ENCODE peak calls at places on chromosomes 11 and 22, in nine cellular contexts. Q is adrenal gland, R is uterus, E is heart left ventricle, X is stomach, B is A549, F is ovary, C is IMR-90, N is body of pancreas. H is an unnamed sample.

GRCh38 chr11:65496304-65497140 is 2.3 kb upstream of the MALAT1 start:
- DNase-seq in Q (no peak), R (no peak), E (peak; percentile 45), X (no peak), B (no peak), F (no peak), C (peak; percentile 48), N (no peak), H (no peak)

GRCh38 chr11:46348566-46348981 is 1.3 kb downstream of the DGKZ start:
- DNase-seq in Q (peak; percentile 22), R (no peak), E (no peak), X (no peak), B (no peak), F (no peak), C (no peak), N (peak; percentile 53), H (no peak)

GRCh38 chr11:5600374-5600851 is 4.0 kb downstream of the TRIM6 start:
- DNase-seq in Q (peak; percentile 87), R (peak; percentile 56), E (peak; percentile 63), X (peak; percentile 77), B (peak; percentile 66), F (peak; percentile 72), C (peak; percentile 90), N (peak; percentile 86), H (peak; percentile 56)

GRCh38 chr11:67517784-67518552 is 5.3 kb downstream of the CABP2 start:
- DNase-seq in Q (no peak), R (no peak), E (no peak), X (no peak), B (no peak), F (no peak), C (no peak), N (no peak), H (no peak)

GRCh38 chr22:20810645-20811044 is 36.7 kb downstream of the SERPIND1 start:
- DNase-seq in Q (no peak), R (no peak), E (no peak), X (no peak), B (no peak), F (no peak), C (no peak), N (no peak), H (peak; percentile 11)

GRCh38 chr11:31110825-31111224 is 258.7 kb downstream of the DCDC1 start:
- DNase-seq in Q (no peak), R (no peak), E (no peak), X (no peak), B (no peak), F (no peak), C (no peak), N (no peak), H (no peak)

GRCh38 chr11:9004310-9004945 is 627 bp upstream of the NRIP3 start:
- DNase-seq in Q (peak; percentile 7), R (peak; percentile 23), E (no peak), X (no peak), B (no peak), F (peak; percentile 21), C (no peak), N (peak; percentile 13), H (peak; percentile 52)

GRCh38 chr22:43620197-43620596 is 191.9 kb downstream of the EFCAB6 start:
- DNase-seq in Q (no peak), R (no peak), E (no peak), X (no peak), B (no peak), F (no peak), C (no peak), N (no peak), H (no peak)

GRCh38 chr11:45096636-45097035 is 49.8 kb upstream of the PRDM11 start:
- DNase-seq in Q (no peak), R (no peak), E (no peak), X (no peak), B (no peak), F (no peak), C (no peak), N (no peak), H (no peak)

GRCh38 chr11:120316880-120317688 is 8.0 kb upstream of the TLCD5 start:
- DNase-seq in Q (peak; percentile 39), R (peak; percentile 73), E (peak; percentile 80), X (peak; percentile 91), B (no peak), F (peak; percentile 84), C (peak; percentile 29), N (peak; percentile 77), H (no peak)

GRCh38 chr22:19346677-19347265 is 55.3 kb upstream of the CLTCL1 start:
- DNase-seq in Q (no peak), R (no peak), E (no peak), X (no peak), B (no peak), F (no peak), C (no peak), N (no peak), H (no peak)

GRCh38 chr22:44721206-44721605 is 19.2 kb downstream of the PRR5 start:
- DNase-seq in Q (no peak), R (no peak), E (no peak), X (no peak), B (no peak), F (no peak), C (no peak), N (no peak), H (no peak)

GRCh38 chr11:8566613-8567210 is 27.3 kb downstream of the STK33 start:
- DNase-seq in Q (no peak), R (no peak), E (no peak), X (no peak), B (no peak), F (no peak), C (peak; percentile 48), N (no peak), H (no peak)

GRCh38 chr11:65719887-65720236 is 736 bp downstream of the RNASEH2C start:
- DNase-seq in Q (peak; percentile 37), R (peak; percentile 44), E (no peak), X (no peak), B (no peak), F (peak; percentile 34), C (peak; percentile 36), N (no peak), H (no peak)

GRCh38 chr11:12806113-12806512 is 131.9 kb downstream of the TEAD1 start:
- DNase-seq in Q (no peak), R (no peak), E (no peak), X (no peak), B (no peak), F (no peak), C (peak; percentile 48), N (peak; percentile 55), H (no peak)

GRCh38 chr11:19656140-19656541 is 56.5 kb upstream of the NAV2 start:
- DNase-seq in Q (no peak), R (no peak), E (no peak), X (no peak), B (no peak), F (no peak), C (no peak), N (no peak), H (no peak)

GRCh38 chr11:1827095-1827797 is 7.5 kb upstream of the SYT8 start:
- DNase-seq in Q (peak; percentile 43), R (no peak), E (peak; percentile 73), X (peak; percentile 90), B (peak; percentile 55), F (no peak), C (peak; percentile 65), N (peak; percentile 90), H (peak; percentile 73)

GRCh38 chr22:28299760-28300159 is 379.9 kb downstream of the TTC28 start:
- DNase-seq in Q (peak; percentile 11), R (peak; percentile 55), E (peak; percentile 32), X (no peak), B (no peak), F (peak; percentile 73), C (peak; percentile 42), N (peak; percentile 46), H (no peak)

GRCh38 chr22:18122254-18122554 is 11.6 kb downstream of the TUBA8 start:
- DNase-seq in Q (no peak), R (no peak), E (no peak), X (no peak), B (no peak), F (no peak), C (no peak), N (no peak), H (no peak)

GRCh38 chr22:47574551-47574950 is 812.1 kb downstream of the TBC1D22A start:
- DNase-seq in Q (no peak), R (no peak), E (no peak), X (no peak), B (no peak), F (no peak), C (no peak), N (no peak), H (no peak)
- H3K9me3 ChIP-seq in Q (no peaks in the 10 kb centered on the region), R (no peaks in the 10 kb centered on the region), E (no peaks in the 10 kb centered on the region), X (no peaks in the 10 kb centered on the region), B (no peaks in the 10 kb centered on the region), F (no peaks in the 10 kb centered on the region), C (peaks cover 47% of the 10 kb centered on the region), N (no peaks in the 10 kb centered on the region), H (no peaks in the 10 kb centered on the region)

GRCh38 chr22:39283312-39284141 is 35.9 kb downstream of the RPL3 start:
- DNase-seq in Q (peak; percentile 92), R (peak; percentile 43), E (peak; percentile 76), X (peak; percentile 60), B (no peak), F (peak; percentile 52), C (peak; percentile 26), N (peak; percentile 43), H (no peak)
- TF ChIP-seq POLR2A in Q (no peak), R (no peak), E (no peak), X (no peak), B (no peak), F (no peak), C (no peak), N (no peak), H (no peak)

GRCh38 chr22:24153959-24154358 is 27.3 kb upstream of the SUSD2 start:
- DNase-seq in Q (no peak), R (no peak), E (no peak), X (no peak), B (no peak), F (no peak), C (no peak), N (no peak), H (no peak)
- H3K27ac ChIP-seq in Q (no peak overlapping the region), R (no peak overlapping the region), E (peak overlapping the region; percentile 93), X (no peak overlapping the region), B (no peak overlapping the region), F (no peak overlapping the region), C (peak overlapping the region; percentile 78), N (no peak overlapping the region), H (peak overlapping the region; percentile 85)

GRCh38 chr22:47357493-47357892 is 595.0 kb downstream of the TBC1D22A start:
- DNase-seq in Q (no peak), R (no peak), E (no peak), X (no peak), B (no peak), F (no peak), C (no peak), N (no peak), H (no peak)

GRCh38 chr22:47357086-47357485 is 594.6 kb downstream of the TBC1D22A start:
- DNase-seq in Q (no peak), R (no peak), E (no peak), X (no peak), B (no peak), F (no peak), C (no peak), N (no peak), H (no peak)

GRCh38 chr22:47355776-47356432 is 593.5 kb downstream of the TBC1D22A start:
- DNase-seq in Q (no peak), R (no peak), E (no peak), X (peak; percentile 9), B (no peak), F (no peak), C (no peak), N (no peak), H (no peak)

GRCh38 chr22:47355388-47355725 is 592.9 kb downstream of the TBC1D22A start:
- DNase-seq in Q (no peak), R (no peak), E (no peak), X (no peak), B (no peak), F (no peak), C (no peak), N (no peak), H (no peak)

GRCh38 chr22:47356433-47357011 is 594.1 kb downstream of the TBC1D22A start:
- DNase-seq in Q (no peak), R (no peak), E (no peak), X (peak; percentile 15), B (no peak), F (no peak), C (no peak), N (no peak), H (no peak)
- H3K9me3 ChIP-seq in Q (no peaks in the 10 kb centered on the region), R (no peaks in the 10 kb centered on the region), E (no peaks in the 10 kb centered on the region), X (peaks cover 5% of the 10 kb centered on the region), B (peaks cover 2% of the 10 kb centered on the region), F (no peaks in the 10 kb centered on the region), C (peaks cover 7% of the 10 kb centered on the region), N (no peaks in the 10 kb centered on the region), H (no peaks in the 10 kb centered on the region)